ENCODE peak calls at places on chromosomes 12 and 14, in five cellular contexts. B is AG10803, N is IMR-90, A is astrocyte of the cerebellum, F is mucosa of descending colon. X is an unnamed sample.

GRCh38 chr12:41333988-41334387 is 145.9 kb downstream of the PDZRN4 start:
- DNase-seq in N (no peak), F (no peak), A (no peak), B (no peak), X (no peak)

GRCh38 chr14:30883508-30884294 is 9.3 kb downstream of the COCH start:
- DNase-seq in F (no peak), A (no peak), B (no peak), N (peak; percentile 58), X (no peak)

GRCh38 chr12:105382771-105383632 is 52.5 kb downstream of the C12orf75 start:
- DNase-seq in A (peak; percentile 59), N (peak; percentile 73), B (peak; percentile 84), F (peak; percentile 67), X (peak; percentile 72)

GRCh38 chr12:55549302-55549701 is at the start of gene OR6C4:
- DNase-seq in N (no peak), F (no peak), A (no peak), B (no peak), X (no peak)

GRCh38 chr12:57523706-57524614 is 1.3 kb downstream of the MBD6 start:
- DNase-seq in N (no peak), A (no peak), F (no peak), B (no peak), X (no peak)

GRCh38 chr12:120225852-120226640 is 25.1 kb upstream of the RPLP0 start:
- DNase-seq in A (no peak), N (no peak), B (no peak), F (peak; percentile 88), X (no peak)

GRCh38 chr12:75706786-75707605 is 195.6 kb upstream of the KRR1 start:
- DNase-seq in F (no peak), A (no peak), N (peak; percentile 93), B (peak; percentile 50), X (peak; percentile 77)

GRCh38 chr12:15522574-15523187 is 200.4 kb downstream of the PTPRO start:
- DNase-seq in A (peak; percentile 55), N (peak; percentile 34), F (no peak), B (peak; percentile 50), X (peak; percentile 56)

GRCh38 chr14:96385385-96385784 is 6.5 kb upstream of the AK7 start:
- DNase-seq in A (no peak), F (no peak), B (no peak), N (no peak), X (no peak)

DNA sequence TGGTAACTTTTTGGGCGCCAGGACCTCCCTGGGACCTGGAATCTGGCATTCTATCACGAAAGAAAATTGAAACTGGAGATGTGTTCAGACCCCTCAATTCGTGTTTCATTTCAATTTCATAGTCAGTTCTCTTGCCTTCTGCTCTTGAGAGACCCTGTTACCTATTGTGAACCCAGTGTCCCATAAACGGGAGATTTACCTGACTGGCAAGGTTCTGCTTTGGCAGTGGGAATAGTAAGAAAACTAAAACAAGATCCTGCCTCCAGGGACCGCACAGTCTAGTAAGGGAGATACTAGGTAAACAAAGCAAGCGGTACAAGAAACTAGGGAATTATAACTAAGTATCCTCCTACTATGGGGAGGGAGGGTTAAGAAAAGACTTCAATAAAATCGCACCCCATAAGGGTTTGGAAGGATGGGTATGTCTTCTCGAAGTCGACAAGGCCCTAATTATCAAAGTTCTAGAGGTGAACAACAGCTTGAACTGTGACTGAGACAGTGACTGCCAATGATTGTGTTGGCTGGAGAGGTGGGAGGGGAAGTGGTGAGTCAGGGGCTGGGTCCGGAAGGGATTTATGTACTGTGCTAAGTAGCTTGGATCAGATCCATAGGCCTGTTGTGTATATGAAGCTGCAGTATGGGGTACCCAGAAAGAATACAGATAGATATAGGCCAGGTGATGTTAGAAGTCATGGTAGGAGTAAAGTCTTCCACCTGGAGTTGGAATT is 754 bp downstream of the ACSS3 start:
- DNase-seq in B (peak; percentile 34), F (peak; percentile 5), A (peak; percentile 23), N (peak; percentile 46), X (peak; percentile 66)
- H3K4me3 ChIP-seq in B (peak overlapping the region; percentile 64), F (no peak overlapping the region), A (peak overlapping the region; percentile 51), N (peak overlapping the region; percentile 31), X (peak overlapping the region; percentile 51)

DNA sequence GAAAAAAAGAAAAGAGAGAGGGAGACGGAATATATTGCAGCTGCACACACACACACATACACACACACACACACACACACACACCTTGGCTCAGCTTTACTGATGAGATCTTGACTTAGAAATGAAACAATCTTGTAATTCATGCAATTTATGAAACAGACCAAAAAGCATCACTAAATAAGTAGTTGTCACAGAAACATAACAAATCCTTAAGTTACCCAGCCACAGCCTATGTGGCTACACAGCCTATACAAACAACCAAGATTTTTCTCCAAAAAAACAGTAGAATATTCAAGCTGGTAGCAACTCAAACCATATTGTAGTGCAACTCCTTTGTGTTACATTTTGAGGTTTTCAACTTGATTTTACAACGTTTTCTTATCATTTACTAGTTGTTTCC is 37.9 kb upstream of the GNG2 start:
- DNase-seq in N (no peak), A (no peak), F (no peak), B (peak; percentile 29), X (peak; percentile 11)
- TF ChIP-seq CTCF in N (no peak), A (no peak), F (no peak), B (no peak), X (no peak)

DNA sequence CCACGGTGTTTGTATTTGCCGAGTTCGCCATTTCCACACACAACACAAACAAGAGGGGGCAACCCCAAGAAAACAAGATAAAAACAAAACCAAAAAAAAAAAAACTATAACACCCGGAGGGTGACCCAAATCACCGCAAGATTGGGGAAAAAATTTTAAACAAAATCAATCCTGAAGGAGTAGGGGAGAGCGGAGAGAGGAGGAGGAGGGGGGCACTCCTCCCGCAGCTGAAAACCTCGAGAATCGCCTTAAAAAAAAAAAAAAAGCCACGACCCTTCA is 332 bp downstream of the GTF2A1 start:
- DNase-seq in F (no peak), N (no peak), B (no peak), A (no peak), X (no peak)
- H3K4me3 ChIP-seq in F (peak overlapping the region; percentile 77), N (peak overlapping the region; percentile 56), B (peak overlapping the region; percentile 81), A (peak overlapping the region; percentile 85), X (peak overlapping the region; percentile 83)

GRCh38 chr12:82688619-82689018 is 1.9 kb downstream of the TMTC2 start:
- DNase-seq in F (no peak), B (no peak), N (no peak), A (no peak), X (no peak)

GRCh38 chr12:82686223-82687019 is at the start of gene TMTC2:
- DNase-seq in A (peak; percentile 77), F (peak; percentile 95), N (peak; percentile 82), B (peak; percentile 81), X (peak; percentile 94)

GRCh38 chr12:82685721-82686222 is 934 bp upstream of the TMTC2 start:
- DNase-seq in A (peak; percentile 91), F (peak; percentile 99), N (peak; percentile 86), B (peak; percentile 91), X (peak; percentile 94)

GRCh38 chr12:82687020-82687951 is 580 bp downstream of the TMTC2 start:
- DNase-seq in A (no peak), N (peak; percentile 9), B (peak; percentile 9), F (peak; percentile 80), X (peak; percentile 28)

GRCh38 chr12:82688035-82688501 is 1.4 kb downstream of the TMTC2 start:
- DNase-seq in A (no peak), F (peak; percentile 14), B (peak; percentile 17), N (no peak), X (peak; percentile 20)
- TF ChIP-seq CTCF in A (peak; percentile 21), F (no peak), B (peak; percentile 37), N (no peak), X (peak; percentile 22)